ENCODE peak calls at places on chromosomes 13 and 19, in eight cellular contexts. J is HS-27A; N is stimulated activated CD4-positive, alpha-beta T cell treated with anti-CD3 and anti-CD28 coated beads, Interleukin-15, amount 100 ng/mL, for 48 hours; V is Daoy; D is smooth muscle cell of the brain vasculature; R is tibial artery; Y is T-helper 1 cell; H is fibroblast of lung. E is an unnamed sample.

GRCh38 chr19:3365447-3366103 is 808 bp upstream of the NFIC start:
- DNase-seq in J (no peak), N (no peak), V (peak), D (no peak), R (peak), Y (no peak), H (peak), E (no peak)

GRCh38 chr19:1279782-1280341 is 4.5 kb downstream of the FAM174C start:
- DNase-seq in J (peak), N (no peak), V (peak), D (no peak), R (peak), Y (peak), H (peak), E (peak)

GRCh38 chr13:33017410-33017929 is 1.2 kb downstream of the KL start:
- DNase-seq in J (no peak), N (peak), V (no peak), D (peak), R (peak), Y (no peak), H (peak), E (no peak)

GRCh38 chr13:97340399-97340798 is 93.6 kb upstream of the RAP2A start:
- DNase-seq in J (no peak), N (no peak), V (no peak), D (no peak), R (no peak), Y (no peak), H (no peak), E (no peak)

GRCh38 chr19:49514151-49514550 is 1.7 kb downstream of the FCGRT start:
- DNase-seq in J (no peak), N (no peak), V (no peak), D (no peak), R (no peak), Y (no peak), H (no peak), E (no peak)

GRCh38 chr13:114090476-114090875 is 41.9 kb downstream of the RASA3 start:
- DNase-seq in J (no peak), N (no peak), V (no peak), D (no peak), R (peak), Y (no peak), H (no peak), E (no peak)

GRCh38 chr13:110944121-110944967 is 29.5 kb upstream of the ANKRD10 start:
- DNase-seq in J (no peak), N (no peak), V (peak), D (peak), R (no peak), Y (no peak), H (peak), E (no peak)

GRCh38 chr13:59176775-59177174 is 987.0 kb downstream of the DIAPH3 start:
- DNase-seq in J (no peak), N (no peak), V (no peak), D (no peak), R (no peak), Y (no peak), H (no peak), E (no peak)

E was measured in central memory CD4-positive, alpha-beta T cell.